ENCODE peak calls at places on chromosomes 11 and 22, in eight cellular contexts. R is left ventricle myocardium superior; C is SIG-M5; T is SW 1271; J is stimulated activated CD8-positive, alpha-beta memory T cell treated with anti-CD3 and anti-CD28 coated beads, Interleukin-4, amount 100 ng/mL, for 24 hours; G is Ammon's horn; U is neural crest cell; A is NCI-H1092. D is an unnamed sample.

GRCh38 chr22:40418366-40419201 is 48.2 kb downstream of the SGSM3 start:
- DNase-seq in R (peak; percentile 63), C (no peak), T (no peak), J (no peak), G (peak; percentile 55), U (no peak), A (peak; percentile 77), D (peak; percentile 80)

GRCh38 chr22:36385491-36386350 is 2.0 kb downstream of the MYH9 start:
- DNase-seq in R (peak; percentile 74), C (no peak), T (no peak), J (no peak), G (no peak), U (no peak), A (peak; percentile 34), D (no peak)

GRCh38 chr11:65557280-65558001 is 718 bp downstream of the LTBP3 start:
- DNase-seq in R (peak; percentile 68), C (no peak), T (no peak), J (no peak), G (no peak), U (no peak), A (no peak), D (no peak)

GRCh38 chr22:26479792-26480610 is 3.6 kb downstream of the HPS4 start:
- DNase-seq in R (no peak), C (peak; percentile 14), T (no peak), J (no peak), G (no peak), U (no peak), A (no peak), D (peak; percentile 42)

GRCh38 chr22:25777870-25778269 is 35.9 kb downstream of the MYO18B start:
- DNase-seq in R (no peak), C (no peak), T (no peak), J (no peak), G (peak; percentile 62), U (peak; percentile 14), A (peak; percentile 18), D (peak; percentile 8)

GRCh38 chr11:17695454-17696441 is 23.6 kb upstream of the MYOD1 start:
- DNase-seq in R (no peak), C (no peak), T (no peak), J (no peak), G (no peak), U (no peak), A (no peak), D (no peak)

GRCh38 chr11:73384871-73385692 is 8.9 kb downstream of the RELT start:
- DNase-seq in R (peak; percentile 76), C (no peak), T (no peak), J (no peak), G (peak; percentile 72), U (no peak), A (no peak), D (no peak)

GRCh38 chr11:116360542-116360941 is 412.2 kb downstream of the BUD13 start:
- DNase-seq in R (no peak), C (no peak), T (no peak), J (no peak), G (no peak), U (no peak), A (no peak), D (no peak)

GRCh38 chr11:126267650-126268049 is 1.0 kb downstream of the SRPRA start:
- DNase-seq in R (no peak), C (no peak), T (no peak), J (no peak), G (no peak), U (no peak), A (no peak), D (no peak)

GRCh38 chr11:844693-845644 is 2.3 kb downstream of the TSPAN4 start:
- DNase-seq in R (peak; percentile 94), C (no peak), T (no peak), J (no peak), G (peak; percentile 57), U (peak; percentile 64), A (no peak), D (no peak)

GRCh38 chr11:32960553-32961164 is 55.0 kb upstream of the DEPDC7 start:
- DNase-seq in R (no peak), C (no peak), T (no peak), J (no peak), G (peak; percentile 43), U (no peak), A (peak; percentile 30), D (peak; percentile 26)

GRCh38 chr22:46042786-46043185 is 65.8 kb upstream of the WNT7B start:
- DNase-seq in R (no peak), C (no peak), T (no peak), J (no peak), G (no peak), U (no peak), A (no peak), D (peak; percentile 44)

GRCh38 chr11:18721576-18722292 is 4.3 kb downstream of the IGSF22 start:
- DNase-seq in R (peak; percentile 43), C (no peak), T (no peak), J (no peak), G (peak; percentile 66), U (peak; percentile 52), A (peak; percentile 26), D (no peak)

GRCh38 chr11:22677153-22677890 is 10.9 kb downstream of the GAS2 start:
- DNase-seq in R (no peak), C (no peak), T (no peak), J (no peak), G (no peak), U (no peak), A (no peak), D (no peak)

GRCh38 chr22:19412934-19413333 is 18.6 kb downstream of the HIRA start:
- DNase-seq in R (no peak), C (no peak), T (no peak), J (no peak), G (no peak), U (no peak), A (no peak), D (no peak)

GRCh38 chr11:94740083-94740974 is 27.8 kb upstream of the AMOTL1 start:
- DNase-seq in R (peak; percentile 71), C (no peak), T (no peak), J (no peak), G (peak; percentile 57), U (peak; percentile 54), A (peak; percentile 80), D (no peak)

GRCh38 chr11:111435046-111435698 is 56.1 kb upstream of the POU2AF1 start:
- DNase-seq in R (no peak), C (no peak), T (no peak), J (no peak), G (no peak), U (no peak), A (peak; percentile 79), D (no peak)

GRCh38 chr22:17921871-17922821 is 102.2 kb downstream of the MICAL3 start:
- DNase-seq in R (peak; percentile 68), C (no peak), T (no peak), J (no peak), G (no peak), U (no peak), A (no peak), D (no peak)

GRCh38 chr11:57772562-57772961 is 11.0 kb downstream of the CTNND1 start:
- DNase-seq in R (no peak), C (no peak), T (no peak), J (no peak), G (no peak), U (no peak), A (no peak), D (no peak)

GRCh38 chr11:61905067-61905696 is 12.2 kb downstream of the RAB3IL1 start:
- DNase-seq in R (no peak), C (no peak), T (no peak), J (no peak), G (no peak), U (no peak), A (no peak), D (no peak)

GRCh38 chr11:134477486-134477885 is 65.4 kb upstream of the B3GAT1 start:
- DNase-seq in R (no peak), C (no peak), T (no peak), J (no peak), G (no peak), U (no peak), A (no peak), D (no peak)

GRCh38 chr22:37843746-37844089 is 416 bp downstream of the ANKRD54 start:
- DNase-seq in R (no peak), C (no peak), T (no peak), J (peak; percentile 34), G (no peak), U (no peak), A (peak; percentile 50), D (no peak)

GRCh38 chr11:133896028-133896427 is 50.7 kb upstream of the SPATA19 start:
- DNase-seq in R (no peak), C (no peak), T (no peak), J (no peak), G (no peak), U (no peak), A (no peak), D (no peak)

GRCh38 chr22:26828311-26828710 is 170.9 kb downstream of the MIAT start:
- DNase-seq in R (no peak), C (no peak), T (no peak), J (no peak), G (no peak), U (no peak), A (no peak), D (no peak)

GRCh38 chr11:59000007-59000406 is 60.7 kb downstream of the GLYATL1 start:
- DNase-seq in R (no peak), C (no peak), T (no peak), J (no peak), G (no peak), U (no peak), A (no peak), D (no peak)

GRCh38 chr22:18028817-18029527 is 4.6 kb upstream of the MICAL3 start:
- DNase-seq in R (no peak), C (no peak), T (no peak), J (no peak), G (no peak), U (no peak), A (no peak), D (no peak)

GRCh38 chr11:22466809-22467208 is 128.6 kb downstream of the SLC17A6 start:
- DNase-seq in R (no peak), C (no peak), T (no peak), J (no peak), G (no peak), U (no peak), A (no peak), D (no peak)

GRCh38 chr22:48923909-48924475 is 903.7 kb downstream of the BRD1 start:
- DNase-seq in R (no peak), C (no peak), T (no peak), J (no peak), G (no peak), U (no peak), A (no peak), D (no peak)

GRCh38 chr11:64173616-64174355 is 7.9 kb upstream of the MACROD1 start:
- DNase-seq in R (no peak), C (no peak), T (no peak), J (no peak), G (no peak), U (no peak), A (no peak), D (no peak)

GRCh38 chr11:119356349-119357031 is 10.0 kb upstream of the MFRP start:
- DNase-seq in R (peak; percentile 89), C (no peak), T (no peak), J (peak; percentile 48), G (peak; percentile 84), U (peak; percentile 85), A (peak; percentile 16), D (no peak)

GRCh38 chr11:90288207-90288821 is 65.5 kb upstream of the CHORDC1 start:
- DNase-seq in R (no peak), C (no peak), T (no peak), J (no peak), G (peak; percentile 38), U (no peak), A (peak; percentile 1), D (peak; percentile 62)

GRCh38 chr11:893008-893654 is 17.5 kb downstream of the CHID1 start:
- DNase-seq in R (no peak), C (no peak), T (no peak), J (no peak), G (no peak), U (no peak), A (no peak), D (no peak)

GRCh38 chr11:69922015-69922595 is 102.9 kb upstream of the FGF3 start:
- DNase-seq in R (peak; percentile 24), C (no peak), T (no peak), J (no peak), G (no peak), U (no peak), A (no peak), D (no peak)

D was measured in SHP77 treated with DMSO at 0.1 percent for 48 hours.